ENCODE peak calls at places on chromosomes 13 and 19, in seven cellular contexts. L is activated CD4-positive, alpha-beta T cell treated with anti-CD3 and anti-CD28 coated beads for 48 hours; A is MM.1S; V is activated gamma-delta T cell treated with Interleukin-2 at 50 U/mL for 16 hours; M is amygdala; H is NCI-H1105; X is AG09309. I is an unnamed sample.

GRCh38 chr13:62209539-62209938 is 793.9 kb upstream of the PCDH20 start:
- DNase-seq in L (no peak), A (peak), V (no peak), M (no peak), H (peak), X (no peak), I (no peak)

GRCh38 chr19:4388171-4389063 is 11.9 kb downstream of the SH3GL1 start:
- DNase-seq in L (no peak), A (no peak), V (no peak), M (no peak), H (no peak), X (no peak), I (no peak)

GRCh38 chr13:112975401-112975939 is 6.5 kb downstream of the MCF2L start:
- DNase-seq in L (no peak), A (no peak), V (no peak), M (no peak), H (no peak), X (no peak), I (no peak)

GRCh38 chr13:26914624-26915023 is 154.0 kb upstream of the GPR12 start:
- DNase-seq in L (peak), A (no peak), V (no peak), M (no peak), H (peak), X (no peak), I (no peak)

GRCh38 chr19:972281-972680 is 11.9 kb upstream of the WDR18 start:
- DNase-seq in L (no peak), A (no peak), V (no peak), M (no peak), H (no peak), X (no peak), I (no peak)

GRCh38 chr19:31096047-31096446 is 253.2 kb downstream of the TSHZ3 start:
- DNase-seq in L (no peak), A (no peak), V (no peak), M (no peak), H (no peak), X (no peak), I (no peak)

GRCh38 chr19:31427857-31428256 is 78.6 kb upstream of the TSHZ3 start:
- DNase-seq in L (no peak), A (no peak), V (no peak), M (no peak), H (no peak), X (no peak), I (no peak)

GRCh38 chr19:10105241-10106099 is 692 bp upstream of the PPAN start:
- DNase-seq in L (peak), A (no peak), V (peak), M (no peak), H (no peak), X (no peak), I (peak)

GRCh38 chr19:7801020-7801570 is 28.9 kb upstream of the EVI5L start:
- DNase-seq in L (no peak), A (no peak), V (no peak), M (no peak), H (no peak), X (no peak), I (no peak)

GRCh38 chr13:20412761-20413355 is 112.8 kb downstream of the CRYL1 start:
- DNase-seq in L (peak), A (no peak), V (no peak), M (no peak), H (no peak), X (no peak), I (no peak)

GRCh38 chr13:25095862-25096453 is at the start of gene PABPC3:
- DNase-seq in L (peak), A (no peak), V (no peak), M (no peak), H (no peak), X (no peak), I (no peak)

GRCh38 chr13:34779171-34779570 is 162.9 kb upstream of the NBEA start:
- DNase-seq in L (no peak), A (no peak), V (no peak), M (no peak), H (no peak), X (no peak), I (no peak)

GRCh38 chr13:109500146-109500773 is 286.1 kb downstream of the IRS2 start:
- DNase-seq in L (no peak), A (no peak), V (no peak), M (no peak), H (no peak), X (no peak), I (no peak)

GRCh38 chr19:42474743-42475142 is 32.0 kb upstream of the CXCL17 start:
- DNase-seq in L (no peak), A (no peak), V (no peak), M (no peak), H (no peak), X (no peak), I (no peak)

GRCh38 chr13:54210397-54211050 is 1181.9 kb downstream of the OLFM4 start:
- DNase-seq in L (no peak), A (no peak), V (no peak), M (no peak), H (no peak), X (no peak), I (no peak)

GRCh38 chr19:49559443-49559842 is 20.9 kb downstream of the NOSIP start:
- DNase-seq in L (no peak), A (no peak), V (no peak), M (no peak), H (no peak), X (no peak), I (no peak)

GRCh38 chr13:40975441-40975840 is 43.7 kb downstream of the ELF1 start:
- DNase-seq in L (no peak), A (no peak), V (no peak), M (no peak), H (no peak), X (no peak), I (no peak)

GRCh38 chr19:23393121-23393520 is 2.1 kb downstream of the ZNF91 start:
- DNase-seq in L (no peak), A (no peak), V (no peak), M (no peak), H (no peak), X (no peak), I (no peak)

GRCh38 chr19:48798937-48799336 is 11.9 kb downstream of the BCAT2 start:
- DNase-seq in L (no peak), A (no peak), V (no peak), M (no peak), H (no peak), X (no peak), I (no peak)

GRCh38 chr13:77702364-77702763 is 4.9 kb downstream of the SLAIN1 start:
- DNase-seq in L (no peak), A (no peak), V (no peak), M (no peak), H (no peak), X (no peak), I (no peak)

GRCh38 chr13:113307491-113307890 is 10.5 kb downstream of the LAMP1 start:
- DNase-seq in L (no peak), A (no peak), V (no peak), M (no peak), H (no peak), X (no peak), I (no peak)

GRCh38 chr19:12715102-12715501 is 8.6 kb downstream of the TNPO2 start:
- DNase-seq in L (no peak), A (no peak), V (no peak), M (no peak), H (no peak), X (no peak), I (no peak)

GRCh38 chr13:44165172-44165894 is 208.3 kb upstream of the SERP2 start:
- DNase-seq in L (no peak), A (no peak), V (no peak), M (no peak), H (no peak), X (no peak), I (no peak)

GRCh38 chr19:48858984-48859710 is 9.3 kb downstream of the PLEKHA4 start:
- DNase-seq in L (peak), A (no peak), V (peak), M (no peak), H (no peak), X (no peak), I (peak)

GRCh38 chr13:95643471-95643813 is 1.1 kb downstream of the DZIP1 start:
- DNase-seq in L (no peak), A (no peak), V (no peak), M (no peak), H (peak), X (no peak), I (no peak)

GRCh38 chr13:111978536-111978935 is 88.4 kb upstream of the SOX1 start:
- DNase-seq in L (no peak), A (no peak), V (no peak), M (no peak), H (no peak), X (no peak), I (no peak)

GRCh38 chr19:3045885-3046603 is 16.3 kb downstream of the TLE5 start:
- DNase-seq in L (no peak), A (no peak), V (no peak), M (no peak), H (peak), X (no peak), I (no peak)

GRCh38 chr13:33349314-33349995 is 63.9 kb upstream of the STARD13 start:
- DNase-seq in L (no peak), A (no peak), V (no peak), M (no peak), H (no peak), X (no peak), I (no peak)

GRCh38 chr13:66264976-66265375 is 965.2 kb downstream of the PCDH9 start:
- DNase-seq in L (no peak), A (no peak), V (no peak), M (no peak), H (no peak), X (no peak), I (no peak)

GRCh38 chr13:112655898-112656297 is 33.9 kb upstream of the ATP11A start:
- DNase-seq in L (no peak), A (no peak), V (no peak), M (no peak), H (no peak), X (no peak), I (no peak)